ENCODE peak calls at places on chromosomes 12 and 14, in ten cellular contexts. One of them, this sample, is unnamed.
A peak's percentile ranks its signal among the peaks of the same experiment; 100 is the strongest.

GRCh38 chr12:127284870-127285431 is 982.0 kb upstream of the TMEM132C start:
- DNase-seq in activated effector memory CD4-positive, alpha-beta T cell treated with Interleukin-2 at 50 U/mL for 16 hours: no peak
- DNase-seq in fibroblast of villous mesenchyme: peak; percentile 60
- DNase-seq in activated CD4-positive, alpha-beta T cell treated with anti-CD3 and anti-CD28 coated beads, Interleukin-2, amount 50 U/mL, for 1 hour: no peak
- DNase-seq in iPS DF 6.9: no peak
- DNase-seq in retinal pigment epithelial cell: no peak
- DNase-seq in C1 segment of cervical spinal cord: no peak
- DNase-seq in NCI-H1436: no peak
- DNase-seq in mesothelial cell of epicardium: no peak
- DNase-seq in non-pigmented ciliary epithelial cell: no peak
- DNase-seq in this sample: peak; percentile 92

GRCh38 chr14:68000516-68000915 is 180.9 kb downstream of the RAD51B start:
- DNase-seq in activated effector memory CD4-positive, alpha-beta T cell treated with Interleukin-2 at 50 U/mL for 16 hours: no peak
- DNase-seq in fibroblast of villous mesenchyme: no peak
- DNase-seq in activated CD4-positive, alpha-beta T cell treated with anti-CD3 and anti-CD28 coated beads, Interleukin-2, amount 50 U/mL, for 1 hour: no peak
- DNase-seq in iPS DF 6.9: no peak
- DNase-seq in retinal pigment epithelial cell: no peak
- DNase-seq in C1 segment of cervical spinal cord: no peak
- DNase-seq in NCI-H1436: no peak
- DNase-seq in mesothelial cell of epicardium: no peak
- DNase-seq in non-pigmented ciliary epithelial cell: no peak
- DNase-seq in this sample: no peak

GRCh38 chr12:75635606-75636444 is 124.4 kb upstream of the KRR1 start:
- DNase-seq in activated effector memory CD4-positive, alpha-beta T cell treated with Interleukin-2 at 50 U/mL for 16 hours: no peak
- DNase-seq in fibroblast of villous mesenchyme: peak; percentile 92
- DNase-seq in activated CD4-positive, alpha-beta T cell treated with anti-CD3 and anti-CD28 coated beads, Interleukin-2, amount 50 U/mL, for 1 hour: no peak
- DNase-seq in iPS DF 6.9: no peak
- DNase-seq in retinal pigment epithelial cell: peak; percentile 75
- DNase-seq in C1 segment of cervical spinal cord: no peak
- DNase-seq in NCI-H1436: no peak
- DNase-seq in mesothelial cell of epicardium: no peak
- DNase-seq in non-pigmented ciliary epithelial cell: peak; percentile 93
- DNase-seq in this sample: peak; percentile 42

GRCh38 chr14:20614038-20614840 is 23.1 kb upstream of the RNASE12 start:
- DNase-seq in activated effector memory CD4-positive, alpha-beta T cell treated with Interleukin-2 at 50 U/mL for 16 hours: no peak
- DNase-seq in fibroblast of villous mesenchyme: peak; percentile 6
- DNase-seq in activated CD4-positive, alpha-beta T cell treated with anti-CD3 and anti-CD28 coated beads, Interleukin-2, amount 50 U/mL, for 1 hour: peak; percentile 27
- DNase-seq in iPS DF 6.9: no peak
- DNase-seq in retinal pigment epithelial cell: no peak
- DNase-seq in C1 segment of cervical spinal cord: peak; percentile 53
- DNase-seq in NCI-H1436: no peak
- DNase-seq in mesothelial cell of epicardium: no peak
- DNase-seq in non-pigmented ciliary epithelial cell: no peak
- DNase-seq in this sample: no peak

GRCh38 chr14:54123836-54124235 is 167.2 kb upstream of the BMP4 start:
- DNase-seq in activated effector memory CD4-positive, alpha-beta T cell treated with Interleukin-2 at 50 U/mL for 16 hours: no peak
- DNase-seq in fibroblast of villous mesenchyme: no peak
- DNase-seq in activated CD4-positive, alpha-beta T cell treated with anti-CD3 and anti-CD28 coated beads, Interleukin-2, amount 50 U/mL, for 1 hour: no peak
- DNase-seq in iPS DF 6.9: no peak
- DNase-seq in retinal pigment epithelial cell: peak; percentile 90
- DNase-seq in C1 segment of cervical spinal cord: no peak
- DNase-seq in NCI-H1436: no peak
- DNase-seq in mesothelial cell of epicardium: no peak
- DNase-seq in non-pigmented ciliary epithelial cell: no peak
- DNase-seq in this sample: no peak

GRCh38 chr14:94392510-94392935 is 4.1 kb upstream of the SERPINA1 start:
- DNase-seq in activated effector memory CD4-positive, alpha-beta T cell treated with Interleukin-2 at 50 U/mL for 16 hours: no peak
- DNase-seq in fibroblast of villous mesenchyme: peak; percentile 44
- DNase-seq in activated CD4-positive, alpha-beta T cell treated with anti-CD3 and anti-CD28 coated beads, Interleukin-2, amount 50 U/mL, for 1 hour: no peak
- DNase-seq in iPS DF 6.9: no peak
- DNase-seq in retinal pigment epithelial cell: no peak
- DNase-seq in C1 segment of cervical spinal cord: peak; percentile 16
- DNase-seq in NCI-H1436: no peak
- DNase-seq in mesothelial cell of epicardium: no peak
- DNase-seq in non-pigmented ciliary epithelial cell: no peak
- DNase-seq in this sample: peak; percentile 37

GRCh38 chr12:27966870-27967269 is 5.7 kb downstream of the PTHLH start:
- DNase-seq in activated effector memory CD4-positive, alpha-beta T cell treated with Interleukin-2 at 50 U/mL for 16 hours: no peak
- DNase-seq in fibroblast of villous mesenchyme: peak; percentile 89
- DNase-seq in activated CD4-positive, alpha-beta T cell treated with anti-CD3 and anti-CD28 coated beads, Interleukin-2, amount 50 U/mL, for 1 hour: no peak
- DNase-seq in iPS DF 6.9: no peak
- DNase-seq in retinal pigment epithelial cell: peak; percentile 93
- DNase-seq in C1 segment of cervical spinal cord: no peak
- DNase-seq in NCI-H1436: no peak
- DNase-seq in mesothelial cell of epicardium: no peak
- DNase-seq in non-pigmented ciliary epithelial cell: peak; percentile 89
- DNase-seq in this sample: peak; percentile 91

GRCh38 chr12:93153321-93153720 is 224.2 kb upstream of the EEA1 start:
- DNase-seq in activated effector memory CD4-positive, alpha-beta T cell treated with Interleukin-2 at 50 U/mL for 16 hours: no peak
- DNase-seq in fibroblast of villous mesenchyme: no peak
- DNase-seq in activated CD4-positive, alpha-beta T cell treated with anti-CD3 and anti-CD28 coated beads, Interleukin-2, amount 50 U/mL, for 1 hour: no peak
- DNase-seq in iPS DF 6.9: no peak
- DNase-seq in retinal pigment epithelial cell: no peak
- DNase-seq in C1 segment of cervical spinal cord: no peak
- DNase-seq in NCI-H1436: no peak
- DNase-seq in mesothelial cell of epicardium: no peak
- DNase-seq in non-pigmented ciliary epithelial cell: no peak
- DNase-seq in this sample: no peak

GRCh38 chr14:33120341-33120740 is 181.7 kb downstream of the NPAS3 start:
- DNase-seq in activated effector memory CD4-positive, alpha-beta T cell treated with Interleukin-2 at 50 U/mL for 16 hours: no peak
- DNase-seq in fibroblast of villous mesenchyme: peak; percentile 28
- DNase-seq in activated CD4-positive, alpha-beta T cell treated with anti-CD3 and anti-CD28 coated beads, Interleukin-2, amount 50 U/mL, for 1 hour: no peak
- DNase-seq in iPS DF 6.9: no peak
- DNase-seq in retinal pigment epithelial cell: no peak
- DNase-seq in C1 segment of cervical spinal cord: no peak
- DNase-seq in NCI-H1436: no peak
- DNase-seq in mesothelial cell of epicardium: no peak
- DNase-seq in non-pigmented ciliary epithelial cell: no peak
- DNase-seq in this sample: peak; percentile 19

GRCh38 chr12:109738209-109738608 is 24.6 kb downstream of the FAM222A start:
- DNase-seq in activated effector memory CD4-positive, alpha-beta T cell treated with Interleukin-2 at 50 U/mL for 16 hours: no peak
- DNase-seq in fibroblast of villous mesenchyme: no peak
- DNase-seq in activated CD4-positive, alpha-beta T cell treated with anti-CD3 and anti-CD28 coated beads, Interleukin-2, amount 50 U/mL, for 1 hour: no peak
- DNase-seq in iPS DF 6.9: no peak
- DNase-seq in retinal pigment epithelial cell: no peak
- DNase-seq in C1 segment of cervical spinal cord: no peak
- DNase-seq in NCI-H1436: no peak
- DNase-seq in mesothelial cell of epicardium: peak; percentile 4
- DNase-seq in non-pigmented ciliary epithelial cell: no peak
- DNase-seq in this sample: no peak

GRCh38 chr14:32593290-32593942 is 264.3 kb downstream of the AKAP6 start:
- DNase-seq in activated effector memory CD4-positive, alpha-beta T cell treated with Interleukin-2 at 50 U/mL for 16 hours: no peak
- DNase-seq in fibroblast of villous mesenchyme: peak; percentile 84
- DNase-seq in activated CD4-positive, alpha-beta T cell treated with anti-CD3 and anti-CD28 coated beads, Interleukin-2, amount 50 U/mL, for 1 hour: no peak
- DNase-seq in iPS DF 6.9: no peak
- DNase-seq in retinal pigment epithelial cell: no peak
- DNase-seq in C1 segment of cervical spinal cord: no peak
- DNase-seq in NCI-H1436: no peak
- DNase-seq in mesothelial cell of epicardium: no peak
- DNase-seq in non-pigmented ciliary epithelial cell: peak; percentile 76
- DNase-seq in this sample: peak; percentile 86

GRCh38 chr14:35789651-35790050 is 19.4 kb downstream of the RALGAPA1 start:
- DNase-seq in activated effector memory CD4-positive, alpha-beta T cell treated with Interleukin-2 at 50 U/mL for 16 hours: no peak
- DNase-seq in fibroblast of villous mesenchyme: no peak
- DNase-seq in activated CD4-positive, alpha-beta T cell treated with anti-CD3 and anti-CD28 coated beads, Interleukin-2, amount 50 U/mL, for 1 hour: no peak
- DNase-seq in iPS DF 6.9: no peak
- DNase-seq in retinal pigment epithelial cell: no peak
- DNase-seq in C1 segment of cervical spinal cord: no peak
- DNase-seq in NCI-H1436: no peak
- DNase-seq in mesothelial cell of epicardium: no peak
- DNase-seq in non-pigmented ciliary epithelial cell: peak; percentile 54
- DNase-seq in this sample: peak; percentile 38

GRCh38 chr12:108914031-108914630 is 34.2 kb downstream of the DAO start:
- DNase-seq in activated effector memory CD4-positive, alpha-beta T cell treated with Interleukin-2 at 50 U/mL for 16 hours: no peak
- DNase-seq in fibroblast of villous mesenchyme: peak; percentile 2
- DNase-seq in activated CD4-positive, alpha-beta T cell treated with anti-CD3 and anti-CD28 coated beads, Interleukin-2, amount 50 U/mL, for 1 hour: no peak
- DNase-seq in iPS DF 6.9: no peak
- DNase-seq in retinal pigment epithelial cell: peak; percentile 2
- DNase-seq in C1 segment of cervical spinal cord: peak; percentile 23
- DNase-seq in NCI-H1436: no peak
- DNase-seq in mesothelial cell of epicardium: no peak
- DNase-seq in non-pigmented ciliary epithelial cell: no peak
- DNase-seq in this sample: no peak

GRCh38 chr14:32939254-32940065 is 781 bp downstream of the NPAS3 start:
- DNase-seq in activated effector memory CD4-positive, alpha-beta T cell treated with Interleukin-2 at 50 U/mL for 16 hours: no peak
- DNase-seq in fibroblast of villous mesenchyme: peak; percentile 70
- DNase-seq in activated CD4-positive, alpha-beta T cell treated with anti-CD3 and anti-CD28 coated beads, Interleukin-2, amount 50 U/mL, for 1 hour: no peak
- DNase-seq in iPS DF 6.9: no peak
- DNase-seq in retinal pigment epithelial cell: no peak
- DNase-seq in C1 segment of cervical spinal cord: peak; percentile 67
- DNase-seq in NCI-H1436: peak; percentile 58
- DNase-seq in mesothelial cell of epicardium: peak; percentile 63
- DNase-seq in non-pigmented ciliary epithelial cell: no peak
- DNase-seq in this sample: no peak

GRCh38 chr12:10354502-10354901 is 35.3 kb downstream of the KLRK1 start:
- DNase-seq in activated effector memory CD4-positive, alpha-beta T cell treated with Interleukin-2 at 50 U/mL for 16 hours: no peak
- DNase-seq in fibroblast of villous mesenchyme: peak; percentile 37
- DNase-seq in activated CD4-positive, alpha-beta T cell treated with anti-CD3 and anti-CD28 coated beads, Interleukin-2, amount 50 U/mL, for 1 hour: no peak
- DNase-seq in iPS DF 6.9: no peak
- DNase-seq in retinal pigment epithelial cell: no peak
- DNase-seq in C1 segment of cervical spinal cord: no peak
- DNase-seq in NCI-H1436: no peak
- DNase-seq in mesothelial cell of epicardium: no peak
- DNase-seq in non-pigmented ciliary epithelial cell: no peak
- DNase-seq in this sample: no peak

GRCh38 chr14:80549141-80549540 is 337.8 kb upstream of the DIO2 start:
- DNase-seq in activated effector memory CD4-positive, alpha-beta T cell treated with Interleukin-2 at 50 U/mL for 16 hours: no peak
- DNase-seq in fibroblast of villous mesenchyme: peak; percentile 12
- DNase-seq in activated CD4-positive, alpha-beta T cell treated with anti-CD3 and anti-CD28 coated beads, Interleukin-2, amount 50 U/mL, for 1 hour: no peak
- DNase-seq in iPS DF 6.9: no peak
- DNase-seq in retinal pigment epithelial cell: no peak
- DNase-seq in C1 segment of cervical spinal cord: peak; percentile 22
- DNase-seq in NCI-H1436: no peak
- DNase-seq in mesothelial cell of epicardium: no peak
- DNase-seq in non-pigmented ciliary epithelial cell: no peak
- DNase-seq in this sample: no peak

GRCh38 chr14:93905623-93906022 is 21.5 kb upstream of the FAM181A start:
- DNase-seq in activated effector memory CD4-positive, alpha-beta T cell treated with Interleukin-2 at 50 U/mL for 16 hours: no peak
- DNase-seq in fibroblast of villous mesenchyme: no peak
- DNase-seq in activated CD4-positive, alpha-beta T cell treated with anti-CD3 and anti-CD28 coated beads, Interleukin-2, amount 50 U/mL, for 1 hour: no peak
- DNase-seq in iPS DF 6.9: no peak
- DNase-seq in retinal pigment epithelial cell: no peak
- DNase-seq in C1 segment of cervical spinal cord: no peak
- DNase-seq in NCI-H1436: no peak
- DNase-seq in mesothelial cell of epicardium: no peak
- DNase-seq in non-pigmented ciliary epithelial cell: no peak
- DNase-seq in this sample: no peak

GRCh38 chr14:69152181-69152943 is 557 bp downstream of the DCAF5 start:
- DNase-seq in activated effector memory CD4-positive, alpha-beta T cell treated with Interleukin-2 at 50 U/mL for 16 hours: no peak
- DNase-seq in fibroblast of villous mesenchyme: peak; percentile 45
- DNase-seq in activated CD4-positive, alpha-beta T cell treated with anti-CD3 and anti-CD28 coated beads, Interleukin-2, amount 50 U/mL, for 1 hour: peak; percentile 41
- DNase-seq in iPS DF 6.9: no peak
- DNase-seq in retinal pigment epithelial cell: no peak
- DNase-seq in C1 segment of cervical spinal cord: no peak
- DNase-seq in NCI-H1436: no peak
- DNase-seq in mesothelial cell of epicardium: peak; percentile 26
- DNase-seq in non-pigmented ciliary epithelial cell: no peak
- DNase-seq in this sample: no peak

GRCh38 chr12:49413010-49413409 is 45.7 kb downstream of the SPATS2 start:
- DNase-seq in activated effector memory CD4-positive, alpha-beta T cell treated with Interleukin-2 at 50 U/mL for 16 hours: no peak
- DNase-seq in fibroblast of villous mesenchyme: no peak
- DNase-seq in activated CD4-positive, alpha-beta T cell treated with anti-CD3 and anti-CD28 coated beads, Interleukin-2, amount 50 U/mL, for 1 hour: no peak
- DNase-seq in iPS DF 6.9: no peak
- DNase-seq in retinal pigment epithelial cell: no peak
- DNase-seq in C1 segment of cervical spinal cord: no peak
- DNase-seq in NCI-H1436: no peak
- DNase-seq in mesothelial cell of epicardium: no peak
- DNase-seq in non-pigmented ciliary epithelial cell: no peak
- DNase-seq in this sample: no peak

GRCh38 chr14:99427632-99428315 is 52.9 kb downstream of the SETD3 start:
- DNase-seq in activated effector memory CD4-positive, alpha-beta T cell treated with Interleukin-2 at 50 U/mL for 16 hours: no peak
- DNase-seq in fibroblast of villous mesenchyme: peak; percentile 75
- DNase-seq in activated CD4-positive, alpha-beta T cell treated with anti-CD3 and anti-CD28 coated beads, Interleukin-2, amount 50 U/mL, for 1 hour: no peak
- DNase-seq in iPS DF 6.9: no peak
- DNase-seq in retinal pigment epithelial cell: no peak
- DNase-seq in C1 segment of cervical spinal cord: no peak
- DNase-seq in NCI-H1436: no peak
- DNase-seq in mesothelial cell of epicardium: no peak
- DNase-seq in non-pigmented ciliary epithelial cell: no peak
- DNase-seq in this sample: peak; percentile 60

GRCh38 chr12:95615735-95616134 is 64.5 kb upstream of the USP44 start:
- DNase-seq in activated effector memory CD4-positive, alpha-beta T cell treated with Interleukin-2 at 50 U/mL for 16 hours: no peak
- DNase-seq in fibroblast of villous mesenchyme: no peak
- DNase-seq in activated CD4-positive, alpha-beta T cell treated with anti-CD3 and anti-CD28 coated beads, Interleukin-2, amount 50 U/mL, for 1 hour: no peak
- DNase-seq in iPS DF 6.9: no peak
- DNase-seq in retinal pigment epithelial cell: no peak
- DNase-seq in C1 segment of cervical spinal cord: no peak
- DNase-seq in NCI-H1436: no peak
- DNase-seq in mesothelial cell of epicardium: no peak
- DNase-seq in non-pigmented ciliary epithelial cell: no peak
- DNase-seq in this sample: no peak

GRCh38 chr12:6941786-6942185 is 1.8 kb upstream of the RNU7-1 start:
- DNase-seq in activated effector memory CD4-positive, alpha-beta T cell treated with Interleukin-2 at 50 U/mL for 16 hours: no peak
- DNase-seq in fibroblast of villous mesenchyme: no peak
- DNase-seq in activated CD4-positive, alpha-beta T cell treated with anti-CD3 and anti-CD28 coated beads, Interleukin-2, amount 50 U/mL, for 1 hour: no peak
- DNase-seq in iPS DF 6.9: no peak
- DNase-seq in retinal pigment epithelial cell: no peak
- DNase-seq in C1 segment of cervical spinal cord: no peak
- DNase-seq in NCI-H1436: no peak
- DNase-seq in mesothelial cell of epicardium: no peak
- DNase-seq in non-pigmented ciliary epithelial cell: no peak
- DNase-seq in this sample: no peak

GRCh38 chr14:100193417-100194357 is 34.2 kb upstream of the DEGS2 start:
- DNase-seq in activated effector memory CD4-positive, alpha-beta T cell treated with Interleukin-2 at 50 U/mL for 16 hours: no peak
- DNase-seq in fibroblast of villous mesenchyme: no peak
- DNase-seq in activated CD4-positive, alpha-beta T cell treated with anti-CD3 and anti-CD28 coated beads, Interleukin-2, amount 50 U/mL, for 1 hour: peak; percentile 4
- DNase-seq in iPS DF 6.9: no peak
- DNase-seq in retinal pigment epithelial cell: no peak
- DNase-seq in C1 segment of cervical spinal cord: peak; percentile 51
- DNase-seq in NCI-H1436: no peak
- DNase-seq in mesothelial cell of epicardium: no peak
- DNase-seq in non-pigmented ciliary epithelial cell: no peak
- DNase-seq in this sample: no peak

This sample was measured in AG04449.